ENCODE peak calls at places on chromosomes 3 and 15, in six cellular contexts. J is GM12878, B is HepG2, S is transverse colon, U is tibial nerve, A is SK-N-SH. F is an unnamed sample.

GRCh38 chr3:45864760-45865567 is 21.4 kb upstream of the CCR9 start:
- DNase-seq in J (peak), B (no peak), S (no peak), U (no peak), A (no peak), F (no peak)

GRCh38 chr3:108835101-108835500 is 12.5 kb downstream of the TRAT1 start:
- DNase-seq in J (no peak), B (no peak), S (no peak), U (no peak), A (no peak), F (no peak)

GRCh38 chr15:29613951-29614382 is 208.3 kb downstream of the TJP1 start:
- DNase-seq in J (no peak), B (peak), S (no peak), U (no peak), A (peak), F (no peak)

GRCh38 chr3:161770532-161771386 is 274.2 kb downstream of the OTOL1 start:
- DNase-seq in J (peak), B (no peak), S (no peak), U (no peak), A (no peak), F (no peak)

GRCh38 chr3:139123377-139124095 is 78.8 kb upstream of the PRR23C start:
- DNase-seq in J (no peak), B (no peak), S (no peak), U (no peak), A (no peak), F (no peak)

GRCh38 chr3:31232049-31233040 is 300.4 kb upstream of the STT3B start:
- DNase-seq in J (no peak), B (no peak), S (no peak), U (no peak), A (no peak), F (no peak)

GRCh38 chr15:40307421-40308165 is at the start of gene PLCB2:
- DNase-seq in J (peak), B (peak), S (peak), U (no peak), A (no peak), F (peak)

GRCh38 chr3:53938645-53939044 is 47.0 kb upstream of the SELENOK start:
- DNase-seq in J (no peak), B (peak), S (peak), U (no peak), A (peak), F (no peak)

GRCh38 chr3:184380627-184381260 is 890 bp downstream of the CHRD start:
- DNase-seq in J (no peak), B (no peak), S (no peak), U (no peak), A (no peak), F (peak)

GRCh38 chr3:186137051-186137685 is 28.3 kb upstream of the ETV5 start:
- DNase-seq in J (no peak), B (no peak), S (no peak), U (no peak), A (no peak), F (no peak)

GRCh38 chr15:101203607-101204006 is 48.2 kb downstream of the CHSY1 start:
- DNase-seq in J (no peak), B (peak), S (no peak), U (no peak), A (no peak), F (no peak)

GRCh38 chr3:126750760-126751129 is 46.7 kb downstream of the CHCHD6 start:
- DNase-seq in J (no peak), B (no peak), S (no peak), U (no peak), A (no peak), F (no peak)

GRCh38 chr3:106401666-106402319 is 533.0 kb upstream of the CBLB start:
- DNase-seq in J (no peak), B (no peak), S (no peak), U (no peak), A (no peak), F (no peak)

GRCh38 chr3:113018461-113019181 is 27.8 kb downstream of the GTPBP8 start:
- DNase-seq in J (no peak), B (no peak), S (no peak), U (no peak), A (peak), F (no peak)

GRCh38 chr3:153295906-153296305 is 133.9 kb downstream of the RAP2B start:
- DNase-seq in J (no peak), B (no peak), S (no peak), U (no peak), A (no peak), F (no peak)

GRCh38 chr3:133856316-133856715 is 39.4 kb downstream of the RAB6B start:
- DNase-seq in J (no peak), B (no peak), S (no peak), U (no peak), A (no peak), F (no peak)

GRCh38 chr3:133843634-133844033 is 38.0 kb downstream of the SRPRB start:
- DNase-seq in J (no peak), B (no peak), S (no peak), U (no peak), A (no peak), F (peak)

GRCh38 chr15:51708013-51708412 is 26.7 kb downstream of the SCG3 start:
- DNase-seq in J (no peak), B (no peak), S (no peak), U (no peak), A (no peak), F (peak)

GRCh38 chr3:182699550-182700170 is 93.6 kb upstream of the ATP11B start:
- DNase-seq in J (no peak), B (no peak), S (no peak), U (no peak), A (no peak), F (no peak)

GRCh38 chr3:56620371-56620770 is 62.7 kb downstream of the TASOR start:
- DNase-seq in J (no peak), B (no peak), S (no peak), U (no peak), A (no peak), F (no peak)

GRCh38 chr15:31974855-31975421 is 55.4 kb upstream of the CHRNA7 start:
- DNase-seq in J (no peak), B (peak), S (peak), U (no peak), A (peak), F (no peak)

GRCh38 chr3:105448338-105448982 is 81.8 kb downstream of the ALCAM start:
- DNase-seq in J (no peak), B (no peak), S (no peak), U (no peak), A (peak), F (no peak)

GRCh38 chr15:92880796-92881569 is 19.1 kb upstream of the CHD2 start:
- DNase-seq in J (no peak), B (no peak), S (no peak), U (no peak), A (no peak), F (no peak)

GRCh38 chr15:52797625-52798501 is 7.7 kb upstream of the ONECUT1 start:
- DNase-seq in J (no peak), B (no peak), S (no peak), U (no peak), A (no peak), F (no peak)

GRCh38 chr3:119918992-119919933 is 137.4 kb downstream of the NR1I2 start:
- DNase-seq in J (no peak), B (no peak), S (no peak), U (no peak), A (no peak), F (no peak)

GRCh38 chr3:64398431-64398830 is 173.2 kb upstream of the PRICKLE2 start:
- DNase-seq in J (no peak), B (no peak), S (no peak), U (no peak), A (no peak), F (no peak)

GRCh38 chr3:68088216-68088615 is 433.8 kb upstream of the SUCLG2 start:
- DNase-seq in J (no peak), B (no peak), S (no peak), U (no peak), A (no peak), F (no peak)

GRCh38 chr3:138381413-138381901 is 33.1 kb downstream of the MRAS start:
- DNase-seq in J (no peak), B (no peak), S (no peak), U (peak), A (no peak), F (peak)

GRCh38 chr3:173553635-173554280 is 156.2 kb downstream of the NLGN1 start:
- DNase-seq in J (no peak), B (peak), S (no peak), U (no peak), A (peak), F (no peak)

GRCh38 chr3:46370784-46371183 is at the start of gene CCR5:
- DNase-seq in J (no peak), B (no peak), S (no peak), U (no peak), A (no peak), F (no peak)

GRCh38 chr3:138329127-138329983 is at the start of gene NME9:
- DNase-seq in J (no peak), B (peak), S (peak), U (peak), A (peak), F (peak)

GRCh38 chr3:60045686-60046085 is 995.9 kb upstream of the CFAP20DC start:
- DNase-seq in J (no peak), B (no peak), S (no peak), U (no peak), A (no peak), F (no peak)

GRCh38 chr15:99169769-99170311 is 65.0 kb downstream of the SYNM start:
- DNase-seq in J (no peak), B (no peak), S (peak), U (no peak), A (no peak), F (peak)

GRCh38 chr3:128229077-128229837 is 76.0 kb downstream of the EEFSEC start:
- DNase-seq in J (no peak), B (no peak), S (no peak), U (no peak), A (no peak), F (no peak)

GRCh38 chr3:128227507-128227906 is 74.2 kb downstream of the EEFSEC start:
- DNase-seq in J (no peak), B (no peak), S (no peak), U (no peak), A (no peak), F (no peak)

GRCh38 chr3:128228366-128228910 is 75.2 kb downstream of the EEFSEC start:
- DNase-seq in J (no peak), B (no peak), S (no peak), U (no peak), A (no peak), F (no peak)

GRCh38 chr3:128226186-128226725 is 73.0 kb downstream of the EEFSEC start:
- DNase-seq in J (no peak), B (no peak), S (no peak), U (no peak), A (no peak), F (no peak)

DNA sequence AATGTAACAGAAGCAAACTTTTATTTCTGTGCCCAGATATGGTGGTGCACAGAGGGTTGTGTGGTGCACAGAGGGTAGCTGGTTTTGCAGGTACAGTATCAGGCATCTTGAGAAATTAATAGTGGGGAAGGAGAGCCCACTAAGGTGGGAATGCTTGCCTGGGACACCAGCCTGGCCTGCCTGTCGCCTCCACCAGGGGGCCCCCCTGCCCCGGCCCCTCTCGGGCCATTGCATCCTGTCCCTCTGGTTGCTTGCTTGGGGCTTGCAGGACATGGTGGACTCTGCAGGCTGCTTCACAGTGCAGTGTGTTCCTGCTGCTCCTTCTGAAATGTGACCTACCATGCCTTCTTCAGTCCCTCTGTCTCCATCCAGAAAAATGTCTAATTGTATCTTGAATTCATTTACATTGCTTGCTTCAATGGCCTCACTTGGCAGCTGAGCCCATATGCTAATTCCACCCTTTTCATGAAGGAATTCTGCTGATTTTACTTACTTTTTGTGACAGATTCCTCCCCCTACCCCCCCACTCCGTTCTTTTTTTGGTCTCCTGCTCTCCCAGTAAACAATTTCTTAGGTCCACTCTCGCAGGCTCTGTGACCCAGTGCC is 73.6 kb downstream of the EEFSEC start:
- DNase-seq in J (no peak), B (peak), S (no peak), U (no peak), A (peak), F (no peak)
- TF ChIP-seq CTCF in J (peak), B (peak), S (peak), U (peak), A (peak), F (peak)

GRCh38 chr3:71131893-71132314 is 451.6 kb downstream of the FOXP1 start:
- DNase-seq in J (no peak), B (no peak), S (no peak), U (no peak), A (no peak), F (no peak)

GRCh38 chr3:71130516-71131384 is 452.8 kb downstream of the FOXP1 start:
- DNase-seq in J (no peak), B (peak), S (peak), U (peak), A (no peak), F (peak)

GRCh38 chr3:71129611-71130515 is 453.7 kb downstream of the FOXP1 start:
- DNase-seq in J (no peak), B (no peak), S (no peak), U (no peak), A (no peak), F (no peak)

GRCh38 chr3:71132995-71133730 is 450.4 kb downstream of the FOXP1 start:
- DNase-seq in J (no peak), B (no peak), S (no peak), U (no peak), A (no peak), F (no peak)

GRCh38 chr3:71131385-71131871 is 452.1 kb downstream of the FOXP1 start:
- DNase-seq in J (no peak), B (no peak), S (no peak), U (no peak), A (no peak), F (no peak)
- TF ChIP-seq EP300 in J (no peak), B (no peak), S (no peak), U (no peak), A (no peak), F (no peak)

GRCh38 chr3:195125646-195126045 is 145.3 kb downstream of the XXYLT1 start:
- DNase-seq in J (no peak), B (no peak), S (no peak), U (no peak), A (no peak), F (no peak)

GRCh38 chr3:195124378-195124985 is 146.5 kb downstream of the XXYLT1 start:
- DNase-seq in J (no peak), B (no peak), S (no peak), U (no peak), A (peak), F (no peak)

GRCh38 chr3:195122261-195122660 is 148.7 kb downstream of the XXYLT1 start:
- DNase-seq in J (no peak), B (no peak), S (no peak), U (no peak), A (no peak), F (no peak)

GRCh38 chr3:195126073-195126605 is 144.8 kb downstream of the XXYLT1 start:
- DNase-seq in J (no peak), B (no peak), S (no peak), U (no peak), A (no peak), F (no peak)

GRCh38 chr3:195123196-195123805 is 147.7 kb downstream of the XXYLT1 start:
- DNase-seq in J (no peak), B (no peak), S (no peak), U (no peak), A (peak), F (no peak)
- TF ChIP-seq CTCF in J (no peak), B (no peak), S (no peak), U (no peak), A (no peak), F (no peak)

DNA sequence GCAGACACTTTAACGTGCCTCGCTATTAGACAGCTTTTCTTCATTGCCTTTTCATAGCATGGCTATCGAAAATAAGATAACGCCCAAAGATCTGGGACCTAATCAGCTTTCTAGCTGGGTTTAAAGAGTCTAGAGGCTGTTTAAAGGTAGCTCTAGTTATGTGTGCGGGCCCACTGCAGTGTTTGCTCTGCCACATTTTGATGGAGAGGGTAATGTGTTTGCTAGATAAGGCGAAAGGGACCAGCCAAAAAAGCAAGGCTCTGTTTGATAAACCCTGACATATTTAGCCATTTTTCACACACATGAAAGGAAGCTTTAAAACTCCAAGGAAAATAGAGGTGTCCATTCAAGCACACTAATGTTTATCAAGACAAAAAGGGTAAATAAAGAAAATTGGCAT is 91.7 kb downstream of the NR2F2 start:
- DNase-seq in J (no peak), B (no peak), S (no peak), U (no peak), A (no peak), F (no peak)
- TF ChIP-seq EP300 in J (no peak), B (no peak), S (no peak), U (no peak), A (no peak), F (no peak)

GRCh38 chr3:49689046-49689886 is at the start of the genes MST1 and RNF123:
- DNase-seq in J (peak), B (peak), S (peak), U (peak), A (peak), F (peak)
- TF ChIP-seq CTCF in J (peak), B (peak), S (peak), U (peak), A (peak), F (no peak)

GRCh38 chr3:177347611-177348010 is 150.3 kb upstream of the TBL1XR1 start:
- DNase-seq in J (no peak), B (no peak), S (no peak), U (no peak), A (no peak), F (no peak)

GRCh38 chr3:177346878-177347277 is 149.6 kb upstream of the TBL1XR1 start:
- DNase-seq in J (no peak), B (no peak), S (no peak), U (no peak), A (no peak), F (no peak)

GRCh38 chr3:177343122-177343521 is 145.8 kb upstream of the TBL1XR1 start:
- DNase-seq in J (no peak), B (no peak), S (no peak), U (no peak), A (no peak), F (no peak)

GRCh38 chr3:177345973-177346503 is 148.8 kb upstream of the TBL1XR1 start:
- DNase-seq in J (no peak), B (no peak), S (no peak), U (no peak), A (no peak), F (no peak)

DNA sequence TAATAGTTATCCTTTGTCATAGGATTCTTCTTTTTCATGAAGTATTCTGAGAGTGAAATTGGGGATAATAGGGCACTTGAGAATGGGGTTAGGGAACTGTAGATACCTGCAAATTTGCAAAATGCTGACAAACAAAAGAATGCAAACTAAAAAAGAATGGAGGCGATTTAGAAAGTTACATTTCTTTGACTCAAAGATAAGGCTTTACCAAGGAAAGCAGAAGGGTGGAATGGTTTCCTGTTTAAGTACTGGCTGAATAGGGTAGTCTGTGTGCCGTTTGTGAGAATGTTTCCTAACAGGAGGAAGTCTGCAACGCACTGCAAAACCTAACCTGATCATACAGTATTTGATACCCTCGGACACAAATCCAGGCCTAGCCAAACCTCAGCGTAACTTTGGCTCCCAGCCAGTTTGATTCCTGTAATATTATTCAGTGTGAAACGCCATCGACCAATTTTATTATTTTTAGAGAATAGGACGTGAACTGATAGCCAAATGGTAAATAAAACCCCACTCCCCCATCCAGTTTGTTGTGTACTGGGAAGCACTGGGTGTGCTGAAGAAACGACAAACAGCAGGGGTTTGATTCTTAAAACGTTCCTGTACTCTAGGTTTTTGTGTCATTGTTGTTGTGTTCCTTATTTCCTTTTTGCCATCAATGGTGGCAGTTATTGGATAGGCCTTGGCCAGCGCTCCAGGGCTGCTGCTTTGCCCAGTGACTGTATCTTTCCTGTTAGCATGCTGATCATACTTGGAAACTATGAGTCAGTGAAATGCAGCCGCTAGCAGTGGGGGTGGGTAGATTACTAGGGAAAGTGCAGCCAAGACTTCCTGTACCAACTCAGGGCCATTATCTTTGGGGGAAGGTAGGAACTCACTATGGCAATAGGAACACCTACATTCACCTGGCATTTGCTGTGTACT is 148.0 kb upstream of the TBL1XR1 start:
- DNase-seq in J (no peak), B (peak), S (peak), U (peak), A (peak), F (peak)
- TF ChIP-seq EP300 in J (no peak), B (peak), S (peak), U (peak), A (peak), F (peak)

DNA sequence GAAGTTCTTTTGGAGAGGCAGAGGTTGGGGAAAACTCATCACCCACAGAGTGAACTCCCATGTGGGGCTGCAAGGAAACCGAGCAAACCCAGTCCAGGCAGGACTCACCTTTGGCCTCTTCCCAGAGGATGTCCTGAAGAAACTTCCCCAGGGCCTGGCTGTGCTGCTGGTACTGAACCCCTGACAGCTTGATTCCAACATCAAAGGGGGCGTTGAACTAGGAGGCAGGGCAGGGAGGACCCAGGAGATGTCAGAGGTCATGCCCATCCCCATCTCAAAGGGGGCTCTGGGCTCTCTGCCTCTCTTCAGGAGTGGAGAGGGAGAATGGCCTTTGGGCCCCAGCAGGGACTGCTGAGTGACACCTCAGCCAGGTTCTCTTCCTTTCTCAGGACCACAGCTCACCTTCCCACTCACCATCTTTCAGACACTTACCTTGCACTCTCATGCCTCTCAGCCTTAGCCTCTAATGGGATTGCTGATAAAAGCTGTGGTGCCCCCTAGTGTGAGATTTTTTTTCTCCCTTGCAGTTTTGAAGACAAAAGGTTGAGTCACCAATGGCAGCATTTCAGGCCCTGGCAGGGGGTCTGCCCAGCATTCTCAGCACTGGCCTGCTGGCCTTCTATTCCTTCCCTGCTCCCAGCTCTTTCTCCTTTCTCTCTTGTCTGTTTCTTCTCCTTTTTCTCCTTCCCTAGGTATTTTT is 6.0 kb downstream of the GHRL start:
- DNase-seq in J (no peak), B (peak), S (no peak), U (no peak), A (peak), F (no peak)
- TF ChIP-seq CTCF in J (no peak), B (peak), S (peak), U (no peak), A (peak), F (no peak)

F was measured in sigmoid colon.